ENCODE peak calls at places on chromosomes 2 and 18, in six cellular contexts. One of them, this sample, is unnamed.

GRCh38 chr2:235463893-235464292 is 29.9 kb upstream of the AGAP1 start:
- DNase-seq in HepG2: no peak
- DNase-seq in breast epithelium: no peak
- DNase-seq in heart left ventricle: peak
- DNase-seq in GM12891: no peak
- DNase-seq in uterus: no peak
- DNase-seq in this sample: no peak

GRCh38 chr2:21418456-21418855 is 294.7 kb downstream of the TDRD15 start:
- DNase-seq in heart left ventricle: no peak
- DNase-seq in HepG2: no peak
- DNase-seq in uterus: no peak
- DNase-seq in breast epithelium: no peak
- DNase-seq in GM12891: no peak
- DNase-seq in this sample: no peak

GRCh38 chr2:191048073-191048472 is 34.1 kb upstream of the STAT1 start:
- DNase-seq in heart left ventricle: no peak
- DNase-seq in breast epithelium: no peak
- DNase-seq in uterus: no peak
- DNase-seq in GM12891: no peak
- DNase-seq in HepG2: no peak
- DNase-seq in this sample: no peak

GRCh38 chr2:120520454-120520853 is 174.5 kb downstream of the INHBB start:
- DNase-seq in heart left ventricle: no peak
- DNase-seq in uterus: no peak
- DNase-seq in HepG2: no peak
- DNase-seq in GM12891: no peak
- DNase-seq in breast epithelium: no peak
- DNase-seq in this sample: no peak

GRCh38 chr2:201448701-201449100 is 2.6 kb downstream of the TRAK2 start:
- DNase-seq in breast epithelium: no peak
- DNase-seq in heart left ventricle: no peak
- DNase-seq in HepG2: no peak
- DNase-seq in GM12891: no peak
- DNase-seq in uterus: no peak
- DNase-seq in this sample: no peak

GRCh38 chr2:239710953-239711861 is 310.4 kb upstream of the HDAC4 start:
- DNase-seq in HepG2: no peak
- DNase-seq in breast epithelium: peak
- DNase-seq in GM12891: no peak
- DNase-seq in uterus: peak
- DNase-seq in heart left ventricle: peak
- DNase-seq in this sample: no peak

GRCh38 chr18:58222439-58223125 is 178.6 kb downstream of the NEDD4L start:
- DNase-seq in uterus: no peak
- DNase-seq in GM12891: no peak
- DNase-seq in breast epithelium: no peak
- DNase-seq in HepG2: no peak
- DNase-seq in heart left ventricle: no peak
- DNase-seq in this sample: no peak

GRCh38 chr18:36628435-36629094 is 200.2 kb downstream of the TPGS2 start:
- DNase-seq in HepG2: peak
- DNase-seq in heart left ventricle: no peak
- DNase-seq in uterus: no peak
- DNase-seq in GM12891: no peak
- DNase-seq in breast epithelium: no peak
- DNase-seq in this sample: no peak

GRCh38 chr2:174729797-174730529 is 34.3 kb downstream of the CHRNA1 start:
- DNase-seq in heart left ventricle: no peak
- DNase-seq in breast epithelium: no peak
- DNase-seq in GM12891: no peak
- DNase-seq in HepG2: no peak
- DNase-seq in uterus: no peak
- DNase-seq in this sample: no peak

GRCh38 chr2:110101911-110102774 is 13.5 kb downstream of the MALL start:
- DNase-seq in heart left ventricle: no peak
- DNase-seq in HepG2: no peak
- DNase-seq in breast epithelium: no peak
- DNase-seq in uterus: no peak
- DNase-seq in GM12891: no peak
- DNase-seq in this sample: no peak

GRCh38 chr2:110099471-110100225 is 16.0 kb downstream of the MALL start:
- DNase-seq in GM12891: no peak
- DNase-seq in HepG2: no peak
- DNase-seq in heart left ventricle: no peak
- DNase-seq in uterus: no peak
- DNase-seq in breast epithelium: no peak
- DNase-seq in this sample: no peak

GRCh38 chr2:110099036-110099420 is 16.6 kb downstream of the MALL start:
- DNase-seq in GM12891: no peak
- DNase-seq in HepG2: no peak
- DNase-seq in breast epithelium: no peak
- DNase-seq in heart left ventricle: no peak
- DNase-seq in uterus: no peak
- DNase-seq in this sample: no peak

GRCh38 chr2:110103060-110103961 is 12.3 kb downstream of the MALL start:
- DNase-seq in GM12891: no peak
- DNase-seq in HepG2: no peak
- DNase-seq in uterus: no peak
- DNase-seq in breast epithelium: no peak
- DNase-seq in heart left ventricle: no peak
- DNase-seq in this sample: no peak

GRCh38 chr2:110101280-110101844 is 14.3 kb downstream of the MALL start:
- DNase-seq in HepG2: peak
- DNase-seq in breast epithelium: peak
- DNase-seq in uterus: peak
- DNase-seq in heart left ventricle: peak
- DNase-seq in GM12891: no peak
- DNase-seq in this sample: no peak
- TF ChIP-seq POLR2A in HepG2: no peak
- TF ChIP-seq POLR2A in breast epithelium: no peak
- TF ChIP-seq POLR2A in uterus: no peak
- TF ChIP-seq POLR2A in heart left ventricle: peak
- TF ChIP-seq POLR2A in GM12891: no peak
- TF ChIP-seq POLR2A in this sample: no peak

GRCh38 chr2:97741686-97742085 is 28.3 kb downstream of the ZAP70 start:
- DNase-seq in HepG2: no peak
- DNase-seq in breast epithelium: no peak
- DNase-seq in GM12891: no peak
- DNase-seq in heart left ventricle: no peak
- DNase-seq in uterus: no peak
- DNase-seq in this sample: no peak

GRCh38 chr2:97742381-97742847 is 29.0 kb downstream of the ZAP70 start:
- DNase-seq in HepG2: no peak
- DNase-seq in GM12891: no peak
- DNase-seq in heart left ventricle: no peak
- DNase-seq in uterus: no peak
- DNase-seq in breast epithelium: no peak
- DNase-seq in this sample: peak

GRCh38 chr2:97739893-97740245 is 26.5 kb downstream of the ZAP70 start:
- DNase-seq in GM12891: no peak
- DNase-seq in breast epithelium: no peak
- DNase-seq in HepG2: no peak
- DNase-seq in heart left ventricle: no peak
- DNase-seq in uterus: no peak
- DNase-seq in this sample: no peak

GRCh38 chr2:97740590-97741182 is 27.3 kb downstream of the ZAP70 start:
- DNase-seq in heart left ventricle: no peak
- DNase-seq in GM12891: peak
- DNase-seq in uterus: no peak
- DNase-seq in breast epithelium: no peak
- DNase-seq in HepG2: peak
- DNase-seq in this sample: peak

DNA sequence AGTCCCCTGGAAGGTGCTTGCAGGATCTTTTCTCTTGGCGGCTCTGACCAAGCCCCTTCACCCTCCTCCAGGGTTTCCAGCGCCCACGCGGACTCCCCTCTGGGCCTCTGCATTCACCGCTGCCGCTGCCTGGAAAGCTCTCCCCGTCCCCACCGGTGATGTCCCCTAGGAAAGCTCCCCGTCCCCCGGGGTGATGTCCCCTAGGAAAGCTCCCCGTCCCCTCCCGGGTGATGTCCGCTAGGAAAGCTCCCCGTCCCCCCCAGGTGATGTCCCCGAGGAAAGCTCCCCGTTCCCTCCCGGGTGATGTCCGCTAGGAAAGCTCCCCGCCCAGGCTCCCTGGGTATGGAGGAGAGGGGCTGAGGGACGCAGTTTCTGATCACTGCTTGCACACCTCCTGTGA is 27.9 kb downstream of the ZAP70 start:
- DNase-seq in HepG2: no peak
- DNase-seq in heart left ventricle: no peak
- DNase-seq in breast epithelium: no peak
- DNase-seq in GM12891: no peak
- DNase-seq in uterus: no peak
- DNase-seq in this sample: no peak
- TF ChIP-seq POLR2A in HepG2: no peak
- TF ChIP-seq POLR2A in heart left ventricle: no peak
- TF ChIP-seq POLR2A in breast epithelium: no peak
- TF ChIP-seq POLR2A in GM12891: no peak
- TF ChIP-seq POLR2A in uterus: no peak
- TF ChIP-seq POLR2A in this sample: no peak

DNA sequence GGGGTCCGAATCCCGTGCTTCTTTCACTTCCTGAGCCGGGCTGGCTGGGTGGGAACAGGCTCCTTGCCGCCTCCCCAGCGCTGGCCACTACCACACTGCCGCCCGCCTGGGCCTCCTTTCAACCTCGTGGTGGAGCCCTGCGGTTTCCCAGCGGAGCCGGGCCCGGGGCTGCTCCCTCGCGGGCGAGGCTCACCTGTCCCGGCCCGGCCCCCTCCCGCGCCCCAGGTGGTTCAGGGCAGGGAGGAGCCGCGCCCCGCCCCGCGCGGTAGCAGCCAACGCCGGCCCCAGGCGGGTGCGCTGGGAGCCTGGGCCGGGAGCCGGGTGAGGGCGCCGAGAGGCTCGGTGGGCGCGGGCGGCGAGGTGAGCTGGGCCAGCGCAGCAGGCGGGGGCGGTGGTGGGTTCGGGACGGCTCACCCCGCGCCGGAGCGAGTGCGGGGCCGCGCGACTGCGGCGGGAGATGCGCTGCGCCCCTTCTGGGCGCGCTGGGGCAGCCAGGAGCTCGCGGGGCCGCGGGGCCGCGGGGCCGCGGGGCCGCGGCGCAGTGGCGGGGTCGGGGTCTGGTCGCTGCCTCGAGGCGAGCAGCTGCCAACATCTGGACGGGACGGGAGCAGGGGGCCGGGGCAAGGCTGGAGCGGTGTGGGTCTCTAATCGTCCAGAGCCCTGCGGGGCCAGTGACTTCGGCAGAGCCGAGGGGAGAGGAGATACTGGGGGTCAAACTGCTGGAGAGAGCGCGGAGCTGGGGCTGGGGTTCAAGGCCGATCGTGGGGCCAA is at the start of gene LYPD6B:
- DNase-seq in HepG2: no peak
- DNase-seq in breast epithelium: peak
- DNase-seq in uterus: no peak
- DNase-seq in heart left ventricle: no peak
- DNase-seq in GM12891: peak
- DNase-seq in this sample: peak
- TF ChIP-seq POLR2A in HepG2: no peak
- TF ChIP-seq POLR2A in breast epithelium: no peak
- TF ChIP-seq POLR2A in uterus: no peak
- TF ChIP-seq POLR2A in heart left ventricle: no peak
- TF ChIP-seq POLR2A in GM12891: no peak
- TF ChIP-seq POLR2A in this sample: no peak

DNA sequence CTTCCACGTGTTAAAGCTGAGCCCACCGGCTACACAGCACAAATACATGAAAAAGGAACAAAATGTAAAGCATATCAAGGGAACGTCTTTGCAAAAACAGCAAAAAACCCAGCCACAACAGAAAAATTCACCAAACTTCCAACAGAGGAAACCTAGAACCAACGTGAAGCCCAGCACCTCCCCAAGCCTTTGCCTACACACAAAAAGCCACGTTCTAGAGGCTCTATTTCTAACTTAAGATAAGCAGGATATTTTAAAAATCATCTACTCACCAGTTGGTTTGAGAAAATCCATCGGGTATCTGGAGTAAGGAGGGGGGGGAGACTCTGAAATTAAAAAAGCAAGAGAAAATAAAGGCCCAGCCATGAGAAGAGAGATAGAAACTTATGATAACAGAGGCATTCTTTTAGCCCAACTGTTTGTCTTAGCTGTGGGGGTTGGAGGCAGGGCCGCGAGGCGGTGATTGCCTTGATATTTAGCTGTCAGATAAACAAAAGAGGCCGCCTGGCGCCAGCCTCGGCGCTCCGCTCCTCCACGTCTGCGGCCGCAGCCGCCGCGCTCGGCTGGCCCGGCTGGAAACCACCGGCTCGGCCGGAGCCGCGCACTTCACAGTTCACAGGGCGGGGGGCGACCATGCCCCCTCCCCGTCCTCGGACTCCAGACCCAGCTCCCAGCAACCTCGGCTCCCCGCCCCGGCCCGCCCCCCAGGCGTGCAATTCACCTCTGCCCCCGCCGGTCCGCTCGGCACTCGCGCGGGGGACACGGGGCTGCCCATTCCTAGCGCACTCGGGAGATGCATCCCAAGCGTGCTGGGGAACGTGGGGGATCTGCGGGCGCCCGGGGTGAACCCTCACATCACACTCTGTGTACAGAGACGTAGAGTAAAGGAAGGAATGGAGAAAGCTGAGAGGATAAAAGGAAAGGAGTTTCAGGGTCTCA is 2.4 kb downstream of the SMAD7 start:
- DNase-seq in uterus: no peak
- DNase-seq in GM12891: no peak
- DNase-seq in heart left ventricle: peak
- DNase-seq in HepG2: peak
- DNase-seq in breast epithelium: no peak
- DNase-seq in this sample: peak
- TF ChIP-seq POLR2A in uterus: no peak
- TF ChIP-seq POLR2A in GM12891: no peak
- TF ChIP-seq POLR2A in heart left ventricle: no peak
- TF ChIP-seq POLR2A in HepG2: peak
- TF ChIP-seq POLR2A in breast epithelium: no peak
- TF ChIP-seq POLR2A in this sample: no peak

DNA sequence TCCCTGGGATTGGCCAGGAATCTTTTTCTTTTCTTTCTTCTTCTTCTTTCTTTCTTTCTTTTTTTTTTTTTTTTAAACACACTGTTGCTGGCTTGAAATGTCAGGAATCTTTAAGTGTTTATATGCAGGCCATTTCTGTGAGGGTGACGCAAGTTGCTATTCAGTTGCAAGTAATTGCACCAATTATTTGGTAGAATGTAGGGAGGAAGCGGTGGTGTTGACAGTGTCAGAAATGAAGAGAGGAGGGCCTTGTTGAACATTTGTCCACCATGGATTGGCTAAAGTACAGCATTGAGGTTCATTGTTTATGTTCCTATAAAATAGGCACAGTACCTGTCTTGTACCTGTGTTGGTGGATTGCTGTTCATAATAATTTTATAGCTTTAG is 6.5 kb downstream of the RPIA start:
- DNase-seq in heart left ventricle: no peak
- DNase-seq in HepG2: no peak
- DNase-seq in breast epithelium: no peak
- DNase-seq in GM12891: no peak
- DNase-seq in uterus: no peak
- DNase-seq in this sample: no peak
- TF ChIP-seq POLR2A in heart left ventricle: no peak
- TF ChIP-seq POLR2A in HepG2: no peak
- TF ChIP-seq POLR2A in breast epithelium: no peak
- TF ChIP-seq POLR2A in GM12891: no peak
- TF ChIP-seq POLR2A in uterus: no peak
- TF ChIP-seq POLR2A in this sample: no peak

This sample was measured in NB4.